ENCODE peak calls at places on chromosome 1, in ten cellular contexts. P, N, D, O, Z, F, T, X, K and S are unnamed samples.

GRCh38 chr1:50977575-50978143 is 7.6 kb downstream of the CDKN2C start:
- DNase-seq in P (peak; percentile 48), F (no peak), N (no peak), D (no peak), T (no peak), Z (peak; percentile 38), O (peak; percentile 85), K (peak; percentile 64), X (peak; percentile 72), S (no peak)

GRCh38 chr1:159492575-159493323 is 43.1 kb downstream of the OR10J5 start:
- DNase-seq in X (no peak), F (peak; percentile 45), Z (no peak), N (no peak), P (no peak), O (no peak), D (no peak), K (no peak), T (no peak), S (peak; percentile 10)

GRCh38 chr1:22126531-22126930 is 16.4 kb downstream of the WNT4 start:
- DNase-seq in F (no peak), X (no peak), O (no peak), Z (no peak), P (no peak), D (no peak), T (no peak), N (no peak), K (no peak), S (no peak)

GRCh38 chr1:55636691-55637090 is 421.5 kb upstream of the USP24 start:
- DNase-seq in F (peak; percentile 59), D (no peak), X (no peak), P (no peak), T (no peak), O (no peak), N (no peak), K (no peak), Z (no peak), S (peak; percentile 19)

GRCh38 chr1:221045842-221046831 is 166.9 kb downstream of the HLX start:
- DNase-seq in Z (no peak), X (peak; percentile 46), F (peak; percentile 36), T (no peak), N (no peak), D (no peak), P (no peak), K (peak; percentile 59), O (no peak), S (no peak)

GRCh38 chr1:46186076-46186475 is 9.8 kb upstream of the P3R3URF start:
- DNase-seq in F (no peak), P (no peak), D (no peak), K (no peak), Z (no peak), X (no peak), O (no peak), T (no peak), N (no peak), S (no peak)

GRCh38 chr1:113146242-113147072 is 73.5 kb downstream of the LRIG2 start:
- DNase-seq in N (no peak), T (no peak), F (no peak), Z (no peak), D (no peak), O (no peak), P (no peak), K (no peak), X (no peak), S (no peak)

GRCh38 chr1:67811816-67812215 is 21.5 kb downstream of the GNG12 start:
- DNase-seq in P (no peak), D (no peak), N (no peak), O (no peak), T (no peak), F (no peak), K (no peak), X (no peak), Z (no peak), S (no peak)

GRCh38 chr1:3320246-3321152 is 134.0 kb upstream of the ARHGEF16 start:
- DNase-seq in D (no peak), K (no peak), N (peak; percentile 72), X (no peak), F (peak; percentile 39), T (no peak), O (no peak), Z (no peak), P (no peak), S (no peak)
- TF ChIP-seq CTCF in D (no peak), K (no peak), N (peak; percentile 22), X (peak; percentile 1), F (no peak), T (no peak), O (no peak), Z (peak; percentile 25), P (no peak), S (no peak)

DNA sequence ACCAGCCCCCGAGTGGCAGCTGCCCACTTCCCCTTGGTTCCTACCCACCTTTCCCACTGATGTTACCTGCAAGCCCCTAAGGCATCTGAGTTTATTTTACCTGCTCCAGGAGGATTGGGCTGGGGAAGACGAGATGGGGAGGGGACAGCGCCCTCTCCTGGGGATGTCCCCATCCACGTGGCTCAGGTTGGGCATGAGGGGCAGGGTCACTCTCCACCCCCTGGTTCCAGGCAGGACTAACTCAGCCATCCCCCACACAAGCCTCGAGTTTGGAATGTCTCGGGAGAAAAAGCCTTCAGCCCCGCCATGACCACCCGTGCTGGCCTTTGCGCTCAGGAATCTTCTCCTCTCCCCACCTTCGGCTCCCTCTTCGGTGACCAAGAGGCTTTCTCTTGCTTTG is 90.0 kb downstream of the ARHGEF10L start:
- DNase-seq in F (no peak), O (no peak), Z (peak; percentile 41), D (no peak), K (no peak), P (no peak), N (peak; percentile 92), T (no peak), X (no peak), S (no peak)
- TF ChIP-seq CTCF in F (peak; percentile 17), O (no peak), Z (peak; percentile 51), D (peak; percentile 40), K (no peak), P (peak; percentile 26), N (peak; percentile 84), T (no peak), X (no peak), S (peak; percentile 41)

GRCh38 chr1:58064281-58064680 is 482.2 kb downstream of the OMA1 start:
- DNase-seq in N (peak; percentile 51), F (no peak), X (no peak), K (no peak), Z (no peak), O (no peak), T (no peak), D (no peak), P (no peak), S (no peak)

GRCh38 chr1:58062635-58063034 is 483.9 kb downstream of the OMA1 start:
- DNase-seq in N (no peak), Z (no peak), P (no peak), T (no peak), O (no peak), F (no peak), D (no peak), X (no peak), K (no peak), S (no peak)

GRCh38 chr1:58067082-58067481 is 479.4 kb downstream of the OMA1 start:
- DNase-seq in P (no peak), F (no peak), N (no peak), T (no peak), K (no peak), D (no peak), X (no peak), Z (no peak), O (no peak), S (no peak)

GRCh38 chr1:58063095-58063494 is 483.4 kb downstream of the OMA1 start:
- DNase-seq in O (no peak), D (no peak), X (no peak), K (no peak), P (no peak), Z (no peak), N (no peak), F (no peak), T (no peak), S (no peak)

DNA sequence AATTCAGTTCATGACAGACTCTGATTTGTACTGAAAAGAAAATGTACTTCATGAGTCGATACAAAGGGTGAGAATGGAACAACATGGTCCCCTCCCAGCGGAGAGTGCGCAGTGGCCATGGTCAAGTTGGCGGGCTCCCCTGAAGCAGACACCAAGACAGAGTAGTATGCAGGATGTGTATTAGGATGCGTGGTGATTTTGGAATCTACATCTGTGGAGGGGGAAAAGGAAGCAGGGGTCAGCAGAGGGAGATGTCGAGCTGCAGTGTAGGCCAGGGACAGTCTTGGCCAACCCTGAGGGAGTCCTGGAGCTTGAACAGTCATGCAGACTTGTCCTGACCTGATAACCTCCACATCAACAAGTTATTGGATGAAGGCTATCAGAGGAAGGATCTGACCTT is 481.0 kb downstream of the OMA1 start:
- DNase-seq in D (no peak), X (no peak), O (no peak), Z (peak; percentile 26), K (peak; percentile 28), F (no peak), T (no peak), N (peak; percentile 78), P (no peak), S (no peak)
- TF ChIP-seq CTCF in D (peak; percentile 4), X (no peak), O (no peak), Z (no peak), K (peak; percentile 19), F (no peak), T (no peak), N (peak; percentile 73), P (no peak), S (no peak)

GRCh38 chr1:30870656-30871055 is 37.9 kb downstream of the SDC3 start:
- DNase-seq in K (no peak), T (no peak), D (no peak), Z (no peak), P (no peak), F (no peak), X (no peak), O (no peak), N (no peak), S (no peak)

GRCh38 chr1:30871276-30871871 is 37.2 kb downstream of the SDC3 start:
- DNase-seq in N (no peak), O (no peak), P (no peak), T (no peak), Z (no peak), X (no peak), D (no peak), F (no peak), K (no peak), S (no peak)

GRCh38 chr1:30872948-30873263 is 35.7 kb downstream of the SDC3 start:
- DNase-seq in O (no peak), F (peak; percentile 13), X (no peak), T (no peak), K (no peak), P (peak; percentile 9), D (no peak), N (no peak), Z (no peak), S (no peak)

GRCh38 chr1:30874176-30874575 is 34.4 kb downstream of the SDC3 start:
- DNase-seq in P (no peak), X (no peak), O (no peak), F (no peak), Z (no peak), T (no peak), K (no peak), D (no peak), N (no peak), S (no peak)

DNA sequence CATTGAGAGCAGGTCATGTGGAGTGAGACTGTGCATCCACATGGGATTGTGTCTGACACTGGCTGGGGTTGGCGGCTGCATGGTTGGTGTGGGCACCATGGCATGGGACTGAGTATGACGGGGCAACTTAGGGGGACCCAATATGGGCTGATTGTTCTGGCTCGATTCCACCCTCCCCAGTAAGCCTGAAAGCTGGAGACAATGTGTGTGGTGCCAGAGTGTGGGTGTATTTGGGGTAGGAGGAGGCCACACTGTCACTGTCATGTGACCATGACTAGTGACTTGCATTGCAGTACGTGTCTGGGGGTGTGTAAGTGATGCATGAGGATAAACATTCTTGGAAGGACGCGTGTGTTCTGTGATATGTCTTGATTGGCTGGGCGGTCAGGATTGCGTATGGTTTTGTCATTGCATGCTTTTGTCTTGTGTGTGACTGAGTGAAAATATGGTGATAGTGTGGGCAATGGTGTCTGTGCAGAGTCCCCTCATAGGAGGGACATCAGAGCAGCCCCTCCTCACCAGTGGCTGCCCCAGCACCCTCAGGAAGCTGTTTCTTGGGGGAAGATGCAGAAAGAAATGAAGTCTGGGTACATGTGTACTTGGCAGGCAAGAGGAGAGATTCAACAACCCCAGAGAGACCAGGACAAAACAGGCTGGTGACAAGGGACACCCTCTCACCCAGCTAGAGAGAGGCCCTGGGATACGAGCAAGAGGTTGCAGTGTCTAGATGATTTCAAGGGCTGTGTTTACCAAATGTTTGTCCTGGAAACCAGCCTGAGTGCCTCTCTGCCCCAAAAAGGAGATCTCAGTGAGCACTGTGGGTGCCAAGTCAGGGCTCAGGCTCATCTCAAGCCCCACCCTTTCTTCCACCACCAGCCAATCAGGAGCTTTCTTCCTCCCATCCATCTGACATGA is 36.3 kb downstream of the SDC3 start:
- DNase-seq in K (no peak), N (no peak), Z (no peak), X (no peak), D (no peak), P (peak; percentile 10), O (no peak), F (peak; percentile 11), T (no peak), S (no peak)
- TF ChIP-seq CTCF in K (no peak), N (no peak), Z (no peak), X (no peak), D (no peak), P (no peak), O (no peak), F (no peak), T (no peak), S (no peak)